ENCODE peak calls at places on chromosomes 6 and 20, in ten cellular contexts. M, A, I, Z, D, G, U, H, E and W are unnamed samples.

GRCh38 chr20:63668351-63668750 is 10.2 kb downstream of the RTEL1 start:
- DNase-seq in A (no peak), D (no peak), Z (no peak), H (no peak), M (no peak), U (no peak), E (no peak), G (no peak), I (no peak), W (no peak)

GRCh38 chr6:162675503-162675902 is 52.1 kb downstream of the PRKN start:
- DNase-seq in G (no peak), E (no peak), M (no peak), A (no peak), I (no peak), H (no peak), U (no peak), Z (no peak), D (no peak), W (no peak)

GRCh38 chr6:151962246-151962846 is 154.9 kb downstream of the ESR1 start:
- DNase-seq in A (peak), I (no peak), E (no peak), H (no peak), G (no peak), D (no peak), Z (no peak), U (no peak), M (no peak), W (no peak)

GRCh38 chr20:17806739-17807441 is 107.1 kb downstream of the BANF2 start:
- DNase-seq in G (no peak), H (peak), D (no peak), U (no peak), Z (peak), A (peak), I (peak), E (no peak), M (peak), W (peak)

GRCh38 chr20:8535403-8536003 is 403.4 kb downstream of the PLCB1 start:
- DNase-seq in Z (no peak), E (no peak), A (peak), I (no peak), U (no peak), D (no peak), M (no peak), G (no peak), H (no peak), W (no peak)

GRCh38 chr6:136225496-136225895 is 24.6 kb downstream of the MTFR2 start:
- DNase-seq in I (peak), A (peak), U (no peak), D (no peak), Z (no peak), G (peak), M (no peak), E (no peak), H (no peak), W (no peak)

GRCh38 chr6:84065718-84066290 is 32.2 kb downstream of the MRAP2 start:
- DNase-seq in H (no peak), D (no peak), I (no peak), U (no peak), A (peak), G (no peak), Z (no peak), M (no peak), E (no peak), W (no peak)

GRCh38 chr20:37201827-37202162 is 22.4 kb upstream of the MROH8 start:
- DNase-seq in H (no peak), I (no peak), D (no peak), Z (no peak), E (no peak), M (no peak), A (peak), U (no peak), G (no peak), W (no peak)

GRCh38 chr20:59787186-59787890 is 146.1 kb downstream of the SYCP2 start:
- DNase-seq in U (no peak), M (no peak), A (no peak), I (no peak), H (no peak), D (no peak), G (no peak), Z (no peak), E (no peak), W (no peak)

GRCh38 chr6:149190228-149190831 is 127.2 kb upstream of the TAB2 start:
- DNase-seq in I (no peak), D (no peak), M (no peak), A (peak), G (peak), E (no peak), U (no peak), Z (no peak), H (peak), W (peak)

GRCh38 chr6:31204751-31205145 is 34.3 kb upstream of the POU5F1 start:
- DNase-seq in H (no peak), M (no peak), D (no peak), A (peak), I (no peak), E (no peak), U (no peak), Z (no peak), G (no peak), W (no peak)

GRCh38 chr6:169383265-169383664 is 129.6 kb upstream of the THBS2 start:
- DNase-seq in E (no peak), G (no peak), Z (no peak), I (no peak), H (no peak), M (no peak), A (no peak), D (no peak), U (no peak), W (no peak)

GRCh38 chr20:14963262-14963663 is 625.9 kb upstream of the FLRT3 start:
- DNase-seq in G (peak), E (peak), D (peak), U (no peak), A (peak), M (no peak), I (no peak), H (no peak), Z (no peak), W (no peak)

GRCh38 chr20:22583773-22584629 is at the start of gene FOXA2:
- DNase-seq in M (no peak), I (peak), G (peak), A (no peak), D (no peak), Z (no peak), E (no peak), H (peak), U (peak), W (peak)

GRCh38 chr6:44061375-44062104 is 65.7 kb downstream of the MRPL14 start:
- DNase-seq in H (no peak), U (no peak), D (no peak), G (no peak), M (no peak), I (no peak), Z (no peak), E (no peak), A (peak), W (no peak)

GRCh38 chr20:844473-845225 is 11.1 kb downstream of the FAM110A start:
- DNase-seq in H (peak), Z (peak), I (peak), M (peak), A (peak), D (peak), E (peak), U (peak), G (peak), W (peak)

GRCh38 chr6:2734517-2735076 is 16.1 kb downstream of the MYLK4 start:
- DNase-seq in M (no peak), Z (no peak), E (no peak), A (peak), U (no peak), I (no peak), G (no peak), H (no peak), D (no peak), W (no peak)

GRCh38 chr6:3400162-3400561 is 56.7 kb downstream of the SLC22A23 start:
- DNase-seq in A (no peak), M (no peak), U (no peak), G (no peak), Z (no peak), I (no peak), H (no peak), E (no peak), D (no peak), W (no peak)

GRCh38 chr20:22579119-22579427 is 5.3 kb downstream of the FOXA2 start:
- DNase-seq in Z (no peak), D (no peak), U (no peak), G (no peak), H (peak), I (peak), E (no peak), M (no peak), A (no peak), W (no peak)

DNA sequence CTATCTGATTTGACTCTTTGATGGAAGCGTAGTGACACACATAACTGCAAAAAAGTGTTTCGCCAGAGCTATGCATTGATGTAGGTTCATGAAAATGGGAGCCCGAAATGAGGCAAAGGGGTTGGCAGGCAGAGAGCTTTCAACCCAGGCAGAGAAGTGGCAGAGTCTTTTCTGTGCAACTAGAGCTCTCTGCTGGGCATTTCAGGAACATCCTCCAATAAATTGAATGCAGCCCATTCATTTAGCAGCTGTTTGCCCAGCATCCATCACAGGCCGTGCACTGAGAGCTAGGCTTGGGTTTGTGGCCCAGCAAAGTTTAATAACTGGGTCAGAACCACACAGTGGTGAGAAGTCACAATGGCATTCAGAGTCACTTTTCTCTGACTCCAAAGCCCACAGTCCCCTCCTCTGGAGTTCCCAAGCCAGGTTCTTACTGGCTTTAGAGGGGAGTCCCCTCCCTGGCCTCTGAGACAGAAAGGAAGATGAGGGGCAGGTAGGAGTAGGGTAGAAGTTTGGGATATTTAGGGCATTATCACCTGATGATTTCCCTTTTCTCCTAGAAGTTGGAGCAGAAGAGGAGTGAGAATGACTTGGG is 31.8 kb upstream of the ELMO2 start:
- DNase-seq in E (peak), D (peak), M (peak), Z (no peak), A (peak), I (peak), U (no peak), G (peak), H (peak), W (no peak)
- H3K27ac ChIP-seq in E (no peak), D (peak), M (no peak), Z (no peak), A (no peak), I (no peak), U (no peak), G (no peak), H (no peak), W (no peak)

GRCh38 chr20:41028359-41029149 is at the start of gene TOP1:
- DNase-seq in Z (peak), E (peak), I (peak), D (peak), M (peak), H (peak), A (peak), G (peak), U (peak), W (peak)
- H3K27ac ChIP-seq in Z (peak), E (peak), I (peak), D (peak), M (peak), H (peak), A (peak), G (peak), U (peak), W (peak)

GRCh38 chr6:6004147-6004995 is 2.4 kb downstream of the NRN1 start:
- DNase-seq in Z (no peak), M (no peak), D (no peak), A (peak), E (no peak), U (no peak), G (no peak), H (no peak), I (no peak), W (no peak)

GRCh38 chr6:6001443-6001842 is 5.3 kb downstream of the NRN1 start:
- DNase-seq in I (no peak), D (no peak), U (no peak), E (no peak), H (no peak), A (peak), Z (no peak), G (no peak), M (no peak), W (no peak)

GRCh38 chr6:6002809-6003333 is 3.9 kb downstream of the NRN1 start:
- DNase-seq in A (no peak), H (no peak), M (no peak), E (no peak), U (no peak), D (no peak), G (no peak), I (no peak), Z (no peak), W (no peak)

GRCh38 chr6:6003334-6004146 is 3.2 kb downstream of the NRN1 start:
- DNase-seq in Z (no peak), D (no peak), M (peak), E (no peak), I (no peak), A (peak), H (no peak), G (no peak), U (no peak), W (no peak)

GRCh38 chr6:6002005-6002808 is 4.5 kb downstream of the NRN1 start:
- DNase-seq in A (peak), U (no peak), G (no peak), I (no peak), E (no peak), H (no peak), M (no peak), D (no peak), Z (no peak), W (no peak)
- H3K27ac ChIP-seq in A (peak), U (no peak), G (no peak), I (no peak), E (no peak), H (no peak), M (no peak), D (no peak), Z (no peak), W (no peak)

GRCh38 chr6:118719351-118720124 is 68.1 kb upstream of the CEP85L start:
- DNase-seq in Z (peak), I (no peak), U (no peak), H (no peak), A (no peak), E (no peak), G (no peak), D (no peak), M (no peak), W (no peak)

GRCh38 chr6:118720125-118720473 is 68.7 kb upstream of the CEP85L start:
- DNase-seq in I (no peak), G (no peak), E (no peak), A (no peak), M (no peak), U (no peak), D (no peak), Z (no peak), H (no peak), W (no peak)

GRCh38 chr6:118718903-118719302 is 67.5 kb upstream of the CEP85L start:
- DNase-seq in Z (no peak), H (no peak), E (no peak), U (no peak), I (no peak), A (no peak), D (no peak), G (no peak), M (no peak), W (no peak)

GRCh38 chr6:118715371-118715770 is 64.0 kb upstream of the CEP85L start:
- DNase-seq in Z (no peak), D (no peak), G (no peak), E (no peak), U (no peak), M (no peak), A (no peak), H (no peak), I (no peak), W (no peak)

DNA sequence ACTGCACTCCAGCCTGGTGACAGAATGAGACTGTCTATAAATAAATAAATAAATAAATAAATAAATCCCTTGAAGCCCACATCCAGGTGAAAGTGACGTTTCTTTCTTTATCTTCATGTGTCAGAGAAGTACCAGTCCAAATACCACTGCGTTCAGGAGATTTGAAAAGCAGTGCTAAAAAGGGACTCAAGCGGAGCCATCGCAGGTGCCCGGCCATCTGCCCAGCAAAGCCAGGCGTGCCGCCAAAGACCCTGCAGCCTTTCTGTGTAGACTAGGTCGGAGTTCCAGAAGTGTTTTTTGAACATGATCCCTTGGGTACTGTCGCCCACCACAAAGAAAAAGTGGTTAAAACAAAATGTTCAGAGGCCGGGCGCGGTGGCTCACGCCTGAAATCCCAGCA is 65.7 kb upstream of the CEP85L start:
- DNase-seq in G (no peak), A (no peak), I (no peak), U (no peak), Z (no peak), M (no peak), E (no peak), H (no peak), D (no peak), W (no peak)
- H3K27ac ChIP-seq in G (no peak), A (no peak), I (no peak), U (no peak), Z (no peak), M (no peak), E (no peak), H (no peak), D (no peak), W (no peak)

GRCh38 chr6:71473908-71474307 is 185.3 kb downstream of the OGFRL1 start:
- DNase-seq in Z (no peak), U (peak), D (no peak), I (peak), E (no peak), H (peak), M (peak), G (peak), A (peak), W (peak)
- H3K27ac ChIP-seq in Z (no peak), U (peak), D (no peak), I (no peak), E (no peak), H (no peak), M (no peak), G (no peak), A (peak), W (no peak)

GRCh38 chr6:107692351-107692750 is 131.8 kb downstream of the SCML4 start:
- DNase-seq in U (no peak), E (no peak), D (no peak), H (no peak), A (peak), M (no peak), I (no peak), G (no peak), Z (no peak), W (no peak)

GRCh38 chr6:107690864-107691661 is 133.1 kb downstream of the SCML4 start:
- DNase-seq in E (no peak), U (no peak), H (no peak), I (no peak), Z (peak), A (peak), M (peak), D (no peak), G (no peak), W (no peak)

GRCh38 chr6:107689190-107689589 is 134.9 kb downstream of the SCML4 start:
- DNase-seq in Z (no peak), U (no peak), G (no peak), D (no peak), E (no peak), M (no peak), H (no peak), A (no peak), I (no peak), W (no peak)

GRCh38 chr6:107689881-107690545 is 134.1 kb downstream of the SCML4 start:
- DNase-seq in Z (no peak), E (no peak), A (no peak), M (no peak), U (no peak), H (no peak), I (no peak), G (no peak), D (no peak), W (no peak)

DNA sequence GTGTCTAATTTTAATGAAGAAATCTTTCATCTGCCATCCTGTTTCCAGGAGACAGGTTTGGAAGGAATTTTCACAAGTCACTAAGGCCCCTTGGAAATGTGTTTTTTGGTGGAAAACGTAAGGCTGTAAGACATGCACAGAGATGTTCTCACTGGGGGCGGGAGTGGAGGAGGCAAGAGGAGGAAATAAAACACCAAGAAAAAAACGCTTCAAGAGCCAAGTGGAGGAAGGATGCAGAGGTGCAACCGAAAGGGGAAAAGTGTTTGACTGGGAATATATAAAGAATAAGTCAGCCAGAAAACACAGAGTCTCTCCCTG is 133.6 kb downstream of the SCML4 start:
- DNase-seq in Z (no peak), I (no peak), A (no peak), E (no peak), G (no peak), M (no peak), D (peak), H (no peak), U (no peak), W (no peak)
- H3K27ac ChIP-seq in Z (no peak), I (no peak), A (peak), E (no peak), G (no peak), M (no peak), D (no peak), H (no peak), U (no peak), W (no peak)

DNA sequence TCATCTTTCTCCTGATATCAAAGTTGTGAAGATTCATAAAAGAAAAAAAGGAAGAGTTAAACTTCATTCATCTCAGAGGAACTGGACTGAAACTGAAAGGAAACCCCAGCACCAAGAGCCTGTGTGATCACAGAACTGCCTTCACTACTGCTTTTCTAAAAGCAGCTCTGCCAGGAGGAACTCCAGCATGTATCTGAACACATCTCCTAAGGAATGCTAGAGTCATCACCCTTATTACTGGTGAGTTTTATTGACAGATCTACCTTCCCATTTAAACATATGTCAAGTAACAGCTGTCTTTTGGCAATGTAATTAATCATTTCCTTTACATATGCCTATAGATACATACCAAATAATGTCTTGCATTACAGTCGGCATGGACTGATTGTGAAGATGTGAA is 102.4 kb downstream of the KIF13A start:
- DNase-seq in U (no peak), A (peak), D (no peak), M (no peak), H (no peak), G (no peak), Z (no peak), E (no peak), I (no peak), W (no peak)
- H3K27ac ChIP-seq in U (no peak), A (peak), D (peak), M (no peak), H (no peak), G (peak), Z (no peak), E (no peak), I (peak), W (no peak)

GRCh38 chr6:87628424-87628823 is 38.5 kb downstream of the ORC3 start:
- DNase-seq in H (no peak), D (no peak), Z (no peak), M (no peak), A (no peak), I (no peak), E (no peak), U (no peak), G (no peak), W (no peak)
- H3K27ac ChIP-seq in H (no peak), D (no peak), Z (no peak), M (no peak), A (no peak), I (peak), E (no peak), U (no peak), G (no peak), W (peak)

GRCh38 chr6:137878810-137879285 is 11.8 kb downstream of the TNFAIP3 start:
- DNase-seq in A (no peak), M (peak), U (no peak), Z (no peak), D (no peak), G (no peak), I (no peak), E (no peak), H (no peak), W (no peak)

GRCh38 chr6:137876547-137876946 is 9.5 kb downstream of the TNFAIP3 start:
- DNase-seq in D (no peak), U (no peak), M (no peak), I (no peak), Z (no peak), A (no peak), H (no peak), G (no peak), E (no peak), W (no peak)

GRCh38 chr6:137875606-137876005 is 8.5 kb downstream of the TNFAIP3 start:
- DNase-seq in E (no peak), M (no peak), A (no peak), U (no peak), G (no peak), Z (no peak), I (no peak), H (no peak), D (no peak), W (no peak)

GRCh38 chr6:137878070-137878809 is 11.2 kb downstream of the TNFAIP3 start:
- DNase-seq in H (no peak), E (no peak), I (no peak), A (no peak), U (no peak), M (no peak), G (no peak), Z (no peak), D (no peak), W (no peak)

GRCh38 chr6:137877113-137877512 is 10.1 kb downstream of the TNFAIP3 start:
- DNase-seq in Z (no peak), G (no peak), I (no peak), H (no peak), U (no peak), A (no peak), D (no peak), M (no peak), E (no peak), W (no peak)
- H3K27ac ChIP-seq in Z (no peak), G (no peak), I (no peak), H (no peak), U (no peak), A (no peak), D (no peak), M (no peak), E (no peak), W (peak)